ENCODE peak calls at places on chromosomes 2 and 18, in five cellular contexts. L is transverse colon, Y is spleen, E is K562, I is H1. W is an unnamed sample.

GRCh38 chr2:171723724-171724683 is 36.7 kb downstream of the DYNC1I2 start:
- DNase-seq in L (no peak), Y (no peak), E (no peak), I (no peak), W (no peak)

GRCh38 chr18:1296237-1296636 is 391.6 kb downstream of the ADCYAP1 start:
- DNase-seq in L (no peak), Y (peak; percentile 23), E (no peak), I (no peak), W (no peak)

GRCh38 chr2:64141711-64142405 is 2.4 kb downstream of the PELI1 start:
- DNase-seq in L (no peak), Y (no peak), E (no peak), I (no peak), W (no peak)

GRCh38 chr18:25621144-25621543 is 269.2 kb upstream of the ZNF521 start:
- DNase-seq in L (no peak), Y (no peak), E (no peak), I (no peak), W (no peak)

GRCh38 chr18:31225668-31226067 is 63.0 kb upstream of the DSC1 start:
- DNase-seq in L (no peak), Y (no peak), E (no peak), I (no peak), W (no peak)

GRCh38 chr2:160220545-160221009 is 20.5 kb upstream of the ITGB6 start:
- DNase-seq in L (no peak), Y (no peak), E (no peak), I (no peak), W (peak; percentile 82)

GRCh38 chr2:43129676-43130547 is 96.5 kb downstream of the ZFP36L2 start:
- DNase-seq in L (peak; percentile 60), Y (peak; percentile 90), E (no peak), I (no peak), W (no peak)

GRCh38 chr2:48754874-48755273 is 650 bp downstream of the LHCGR start:
- DNase-seq in L (no peak), Y (no peak), E (no peak), I (peak; percentile 54), W (no peak)

GRCh38 chr2:233799087-233799665 is 21.0 kb downstream of the MROH2A start:
- DNase-seq in L (no peak), Y (peak; percentile 37), E (no peak), I (peak; percentile 39), W (peak; percentile 7)

GRCh38 chr2:6353669-6354068 is 512.0 kb downstream of the CMPK2 start:
- DNase-seq in L (no peak), Y (no peak), E (no peak), I (no peak), W (no peak)

GRCh38 chr2:231605607-231606091 is 13.0 kb downstream of the TEX44 start:
- DNase-seq in L (peak; percentile 17), Y (peak; percentile 76), E (no peak), I (no peak), W (no peak)

GRCh38 chr18:78912336-78912735 is 67.3 kb upstream of the SALL3 start:
- DNase-seq in L (no peak), Y (no peak), E (no peak), I (peak; percentile 27), W (no peak)

DNA sequence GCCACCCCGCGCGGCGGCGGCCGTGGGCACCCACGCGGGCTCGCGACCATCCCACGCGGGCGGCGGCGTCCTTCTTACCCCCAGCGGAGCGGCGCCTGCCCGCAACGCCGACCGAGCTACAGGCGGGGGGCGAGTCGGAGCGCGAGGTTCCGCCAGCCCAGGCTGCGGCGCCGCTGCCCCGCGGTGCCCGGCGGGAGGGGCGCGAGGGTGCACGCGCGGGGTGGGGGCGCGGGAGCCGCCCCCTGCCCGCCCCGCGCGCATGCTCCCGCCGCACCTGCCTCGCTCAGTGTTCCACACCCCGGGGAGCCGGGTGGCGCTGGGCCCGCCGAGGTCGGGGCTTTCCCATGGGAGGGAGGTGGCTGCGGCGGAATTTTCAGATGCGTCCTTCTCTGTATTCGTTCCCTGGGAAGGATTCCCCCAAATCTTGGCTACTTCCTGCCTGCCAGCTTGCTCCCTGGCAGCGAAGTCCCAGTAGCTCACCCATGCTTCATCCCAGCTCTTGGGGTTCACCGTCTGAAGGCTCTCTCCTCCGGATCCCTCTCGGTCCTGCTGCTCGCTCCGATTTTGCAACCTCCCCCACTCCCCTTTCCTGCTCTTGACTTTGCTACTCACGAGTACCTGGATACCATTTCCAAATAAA is at the start of gene L3MBTL4:
- DNase-seq in L (peak; percentile 58), Y (peak; percentile 89), E (no peak), I (peak; percentile 72), W (no peak)
- TF ChIP-seq POLR2A in L (no peak), Y (no peak), E (no peak), I (no peak), W (no peak)

GRCh38 chr2:237160271-237160934 is 74.7 kb downstream of the COPS8 start:
- DNase-seq in L (no peak), Y (no peak), E (no peak), I (no peak), W (no peak)

GRCh38 chr2:237158194-237158593 is 72.5 kb downstream of the COPS8 start:
- DNase-seq in L (no peak), Y (no peak), E (no peak), I (no peak), W (no peak)

GRCh38 chr2:237162959-237163358 is 77.3 kb downstream of the COPS8 start:
- DNase-seq in L (no peak), Y (no peak), E (no peak), I (no peak), W (no peak)

GRCh38 chr2:237159006-237159897 is 73.6 kb downstream of the COPS8 start:
- DNase-seq in L (no peak), Y (no peak), E (no peak), I (no peak), W (no peak)

DNA sequence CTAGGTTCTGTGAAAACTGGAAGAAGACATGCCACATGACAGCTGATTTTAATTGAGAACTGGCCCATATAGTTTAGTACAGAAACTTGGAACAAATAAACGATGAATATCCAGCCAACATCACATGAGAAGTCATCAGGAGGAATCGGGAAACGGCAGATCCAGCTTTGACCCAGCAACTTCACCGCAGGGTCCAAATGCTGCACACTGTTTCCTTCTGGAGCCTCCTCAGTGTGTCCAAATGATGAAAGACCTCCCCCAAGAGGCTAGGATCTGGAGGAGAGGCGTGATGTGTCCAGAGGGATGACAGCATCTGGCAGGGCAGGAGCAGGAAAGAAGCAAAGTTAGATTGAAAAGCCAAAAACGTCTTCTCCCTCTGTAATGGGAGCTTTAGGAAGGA is 75.5 kb downstream of the COPS8 start:
- DNase-seq in L (no peak), Y (no peak), E (no peak), I (no peak), W (no peak)
- TF ChIP-seq POLR2AphosphoS5 in L (no peak), Y (no peak), E (no peak), I (no peak), W (peak; percentile 72)

GRCh38 chr2:60549250-60550150 is 4.0 kb downstream of the BCL11A start:
- DNase-seq in L (peak; percentile 46), Y (peak; percentile 90), E (no peak), I (peak; percentile 78), W (no peak)
- TF ChIP-seq POLR2A in L (peak; percentile 24), Y (no peak), E (no peak), I (peak; percentile 19), W (no peak)

DNA sequence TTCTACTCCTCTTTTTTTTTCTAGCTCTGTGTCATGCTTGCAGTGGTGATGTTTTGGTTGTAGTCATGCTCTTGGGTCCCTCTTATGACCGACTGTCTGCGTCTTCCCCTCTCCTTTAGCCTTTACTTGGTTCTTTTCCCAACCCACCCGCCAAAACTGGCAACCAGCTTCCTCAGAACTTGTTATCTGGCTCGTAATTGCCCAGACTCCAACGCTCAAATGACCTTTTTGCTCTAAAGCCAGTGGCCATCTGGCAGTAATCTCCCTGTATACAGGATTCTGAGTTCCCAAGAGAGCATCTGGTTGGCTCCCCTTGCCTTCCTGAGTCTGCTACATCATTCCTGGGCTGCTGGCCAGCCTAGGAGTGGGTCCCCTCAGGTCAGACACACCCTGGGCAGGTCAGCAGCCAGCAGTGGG is 147.2 kb downstream of the MGAT5 start:
- DNase-seq in L (no peak), Y (no peak), E (no peak), I (no peak), W (no peak)
- TF ChIP-seq POLR2AphosphoS5 in L (no peak), Y (no peak), E (no peak), I (no peak), W (peak; percentile 62)

DNA sequence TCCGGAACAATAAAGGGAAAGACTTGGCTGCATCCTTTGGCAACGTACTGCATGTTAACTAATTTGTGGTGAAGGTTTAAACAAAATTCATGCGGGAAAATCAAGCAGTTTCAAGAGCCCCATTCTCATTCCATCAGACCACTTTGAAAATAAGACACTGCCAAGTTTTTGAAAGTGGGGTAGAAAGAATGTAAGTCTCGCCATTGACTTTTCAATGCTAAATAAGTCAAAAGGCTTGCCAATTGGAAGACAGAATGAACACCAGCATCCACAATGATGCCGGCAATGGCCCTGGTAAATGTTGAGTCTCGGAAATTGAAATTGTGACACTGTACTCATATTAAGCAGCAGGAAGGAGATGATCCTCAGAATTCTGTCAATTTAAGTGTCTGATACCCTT is 322.0 kb downstream of the RND3 start:
- DNase-seq in L (no peak), Y (no peak), E (no peak), I (no peak), W (no peak)
- TF ChIP-seq POLR2A in L (no peak), Y (no peak), E (no peak), I (no peak), W (no peak)

GRCh38 chr2:129762386-129763189 is 216.9 kb upstream of the RAB6C start:
- DNase-seq in L (no peak), Y (no peak), E (no peak), I (no peak), W (no peak)

GRCh38 chr2:129759186-129760010 is 220.1 kb upstream of the RAB6C start:
- DNase-seq in L (no peak), Y (no peak), E (no peak), I (no peak), W (no peak)

GRCh38 chr2:129758461-129759185 is 220.8 kb upstream of the RAB6C start:
- DNase-seq in L (no peak), Y (peak; percentile 74), E (no peak), I (no peak), W (no peak)

GRCh38 chr2:129761569-129762021 is 217.9 kb upstream of the RAB6C start:
- DNase-seq in L (no peak), Y (peak; percentile 61), E (no peak), I (no peak), W (no peak)

DNA sequence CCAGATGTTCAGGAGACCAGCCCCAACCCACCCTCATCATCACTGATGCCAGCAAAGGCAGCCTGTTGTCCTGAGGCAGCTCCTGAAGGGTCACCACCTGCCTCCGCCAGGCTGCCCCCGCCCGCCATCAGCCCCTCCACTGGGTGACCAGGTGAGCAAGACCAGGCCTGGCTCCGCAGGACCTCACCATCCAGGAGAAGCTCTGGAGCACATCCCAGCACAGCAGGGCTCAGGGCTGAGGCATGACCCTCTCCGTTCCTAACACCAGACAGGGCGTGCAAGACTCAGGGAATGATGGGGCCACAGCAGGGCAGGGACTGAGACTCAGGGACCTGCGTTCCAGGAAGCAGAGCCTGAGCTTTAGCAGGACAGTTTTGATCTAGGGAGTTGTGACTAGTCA is 218.8 kb upstream of the RAB6C start:
- DNase-seq in L (no peak), Y (peak; percentile 72), E (no peak), I (no peak), W (no peak)
- TF ChIP-seq POLR2AphosphoS5 in L (no peak), Y (no peak), E (no peak), I (no peak), W (no peak)

GRCh38 chr18:12038661-12039417 is 54.8 kb upstream of the ANKRD62 start:
- DNase-seq in L (peak; percentile 89), Y (peak; percentile 96), E (peak; percentile 84), I (peak; percentile 94), W (peak; percentile 73)
- TF ChIP-seq POLR2A in L (no peak), Y (no peak), E (no peak), I (no peak), W (no peak)